ENCODE peak calls at places on chromosomes 3 and 15, in nine cellular contexts. S is B cell; W is effector CD4-positive, alpha-beta T cell; Z is Right ventricle myocardium superior; U is Jurkat, Clone E6-1; E is H4; A is DMS153; F is NCI-H2107; G is fibroblast of the aortic adventitia. N is an unnamed sample.

GRCh38 chr3:102156426-102156825 is 278.4 kb upstream of the ZPLD1 start:
- DNase-seq in S (no peak), W (no peak), Z (no peak), U (no peak), E (peak), A (no peak), F (no peak), G (peak), N (peak)

GRCh38 chr15:41968738-41969137 is 3.6 kb downstream of the EHD4 start:
- DNase-seq in S (no peak), W (no peak), Z (no peak), U (no peak), E (no peak), A (no peak), F (no peak), G (no peak), N (no peak)

GRCh38 chr3:61772439-61772838 is 211.1 kb downstream of the PTPRG start:
- DNase-seq in S (no peak), W (no peak), Z (no peak), U (no peak), E (no peak), A (no peak), F (no peak), G (peak), N (no peak)

GRCh38 chr3:5165698-5166097 is 21.8 kb upstream of the EDEM1 start:
- DNase-seq in S (no peak), W (no peak), Z (no peak), U (no peak), E (no peak), A (no peak), F (no peak), G (no peak), N (no peak)

GRCh38 chr3:29335438-29335837 is 54.6 kb downstream of the RBMS3 start:
- DNase-seq in S (no peak), W (no peak), Z (peak), U (no peak), E (peak), A (peak), F (peak), G (peak), N (peak)

GRCh38 chr3:124997303-124998246 is 58.2 kb downstream of the HEG1 start:
- DNase-seq in S (no peak), W (no peak), Z (no peak), U (no peak), E (no peak), A (no peak), F (no peak), G (no peak), N (no peak)

GRCh38 chr3:178618907-178619306 is 82.7 kb downstream of the KCNMB2 start:
- DNase-seq in S (no peak), W (no peak), Z (no peak), U (no peak), E (no peak), A (no peak), F (no peak), G (no peak), N (no peak)

GRCh38 chr3:102190340-102190723 is 244.5 kb upstream of the ZPLD1 start:
- DNase-seq in S (no peak), W (no peak), Z (no peak), U (no peak), E (no peak), A (no peak), F (no peak), G (no peak), N (no peak)

GRCh38 chr3:151171145-151171544 is 31.9 kb downstream of the GPR171 start:
- DNase-seq in S (peak), W (peak), Z (peak), U (peak), E (no peak), A (no peak), F (no peak), G (no peak), N (peak)

GRCh38 chr3:134618473-134618860 is 32.4 kb downstream of the KY start:
- DNase-seq in S (no peak), W (no peak), Z (no peak), U (no peak), E (no peak), A (no peak), F (no peak), G (no peak), N (no peak)

GRCh38 chr3:177827517-177828249 is 630.4 kb upstream of the TBL1XR1 start:
- DNase-seq in S (no peak), W (no peak), Z (no peak), U (no peak), E (peak), A (no peak), F (no peak), G (peak), N (peak)

GRCh38 chr3:134985841-134986520 is 190.9 kb downstream of the EPHB1 start:
- DNase-seq in S (no peak), W (no peak), Z (no peak), U (no peak), E (no peak), A (no peak), F (no peak), G (peak), N (no peak)

GRCh38 chr3:149314807-149315578 is 18.4 kb downstream of the TM4SF18 start:
- DNase-seq in S (no peak), W (no peak), Z (no peak), U (no peak), E (peak), A (no peak), F (no peak), G (peak), N (peak)

GRCh38 chr3:169430687-169431404 is 232.7 kb downstream of the MECOM start:
- DNase-seq in S (no peak), W (no peak), Z (no peak), U (peak), E (peak), A (no peak), F (peak), G (peak), N (peak)

GRCh38 chr15:55344206-55344605 is 25.2 kb downstream of the PIGB start:
- DNase-seq in S (no peak), W (no peak), Z (no peak), U (no peak), E (no peak), A (no peak), F (no peak), G (no peak), N (no peak)

GRCh38 chr3:13891492-13892073 is 11.7 kb upstream of the WNT7A start:
- DNase-seq in S (peak), W (no peak), Z (no peak), U (peak), E (no peak), A (no peak), F (no peak), G (no peak), N (peak)

GRCh38 chr3:134365766-134366065 is 8.5 kb downstream of the AMOTL2 start:
- DNase-seq in S (no peak), W (no peak), Z (no peak), U (no peak), E (no peak), A (no peak), F (no peak), G (no peak), N (no peak)

GRCh38 chr3:106294121-106294520 is 425.3 kb upstream of the CBLB start:
- DNase-seq in S (no peak), W (no peak), Z (no peak), U (no peak), E (no peak), A (no peak), F (no peak), G (no peak), N (no peak)

GRCh38 chr3:125062904-125063618 is 7.3 kb upstream of the HEG1 start:
- DNase-seq in S (no peak), W (no peak), Z (peak), U (no peak), E (peak), A (no peak), F (no peak), G (peak), N (peak)